ENCODE peak calls at places on chromosomes 5 and 9, in six cellular contexts. One of them, this sample, is unnamed.

GRCh38 chr9:99807276-99807852 is 14.3 kb upstream of the NR4A3 start:
- DNase-seq in endothelial cell: peak
- DNase-seq in Karpas-422: peak
- DNase-seq in EH: peak
- DNase-seq in cardiac septum: peak
- DNase-seq in central memory CD4-positive, alpha-beta T cell: peak
- DNase-seq in this sample: peak

GRCh38 chr5:111461261-111461671 is 51.1 kb downstream of the STARD4 start:
- DNase-seq in EH: peak
- DNase-seq in central memory CD4-positive, alpha-beta T cell: no peak
- DNase-seq in cardiac septum: no peak
- DNase-seq in endothelial cell: peak
- DNase-seq in Karpas-422: peak
- DNase-seq in this sample: peak

GRCh38 chr9:23341346-23341745 is 484.7 kb downstream of the ELAVL2 start:
- DNase-seq in Karpas-422: no peak
- DNase-seq in EH: no peak
- DNase-seq in cardiac septum: no peak
- DNase-seq in central memory CD4-positive, alpha-beta T cell: no peak
- DNase-seq in endothelial cell: no peak
- DNase-seq in this sample: no peak

GRCh38 chr5:43416988-43417394 is 4.8 kb upstream of the CCL28 start:
- DNase-seq in endothelial cell: no peak
- DNase-seq in EH: no peak
- DNase-seq in cardiac septum: no peak
- DNase-seq in Karpas-422: peak
- DNase-seq in central memory CD4-positive, alpha-beta T cell: no peak
- DNase-seq in this sample: no peak

GRCh38 chr5:124264499-124264898 is 481.9 kb downstream of the ZNF608 start:
- DNase-seq in central memory CD4-positive, alpha-beta T cell: no peak
- DNase-seq in cardiac septum: no peak
- DNase-seq in Karpas-422: no peak
- DNase-seq in EH: no peak
- DNase-seq in endothelial cell: no peak
- DNase-seq in this sample: no peak

GRCh38 chr5:78806544-78806943 is 158.0 kb upstream of the LHFPL2 start:
- DNase-seq in endothelial cell: no peak
- DNase-seq in Karpas-422: no peak
- DNase-seq in central memory CD4-positive, alpha-beta T cell: no peak
- DNase-seq in cardiac septum: no peak
- DNase-seq in EH: peak
- DNase-seq in this sample: no peak

GRCh38 chr5:133878236-133878555 is 90.2 kb downstream of the C5orf15 start:
- DNase-seq in Karpas-422: no peak
- DNase-seq in EH: no peak
- DNase-seq in central memory CD4-positive, alpha-beta T cell: no peak
- DNase-seq in cardiac septum: no peak
- DNase-seq in endothelial cell: no peak
- DNase-seq in this sample: no peak

GRCh38 chr9:20788526-20789421 is 104.7 kb downstream of the FOCAD start:
- DNase-seq in central memory CD4-positive, alpha-beta T cell: no peak
- DNase-seq in EH: no peak
- DNase-seq in endothelial cell: no peak
- DNase-seq in cardiac septum: no peak
- DNase-seq in Karpas-422: no peak
- DNase-seq in this sample: no peak

This sample was measured in NAMALWA.